ENCODE peak calls at places on chromosomes 12 and 14, in eight cellular contexts. B is effector CD4-positive, alpha-beta T cell; Q is AG04450; T is foreskin fibroblast; Y is stimulated activated naive B cell treated with anti-CD40 and anti-IgM and Interleukin-4, amounts not matched to agents 10 μg/mL and 1 μg/mL and 100 μg/mL, for 72 hours; Z is lower leg skin; I is Right ventricle myocardium superior; R is substantia nigra. G is an unnamed sample.

GRCh38 chr12:77925536-77926108 is 94.9 kb downstream of the NAV3 start:
- DNase-seq in Y (peak), I (peak), Z (peak), Q (peak), T (peak), B (no peak), R (peak), G (peak)

GRCh38 chr14:104968541-104969401 is 9.4 kb downstream of the AHNAK2 start:
- DNase-seq in Q (no peak), Y (no peak), T (no peak), B (no peak), Z (peak), R (no peak), I (peak), G (peak)

GRCh38 chr14:105193916-105194782 is 13.0 kb upstream of the NUDT14 start:
- DNase-seq in B (peak), Z (no peak), Y (no peak), R (no peak), I (no peak), Q (no peak), T (no peak), G (no peak)

GRCh38 chr12:622420-622819 is 40.8 kb downstream of the NINJ2 start:
- DNase-seq in Q (no peak), B (no peak), T (no peak), Z (no peak), R (no peak), I (no peak), Y (no peak), G (no peak)

GRCh38 chr14:55891692-55892091 is 226.5 kb upstream of the PELI2 start:
- DNase-seq in B (no peak), T (no peak), Y (no peak), Q (no peak), I (no peak), R (no peak), Z (no peak), G (no peak)

GRCh38 chr12:85920324-85920947 is 46.3 kb downstream of the NTS start:
- DNase-seq in Q (no peak), Z (no peak), T (no peak), R (no peak), Y (no peak), I (no peak), B (no peak), G (no peak)

GRCh38 chr14:54782803-54783659 is 119.6 kb downstream of the GCH1 start:
- DNase-seq in R (no peak), B (no peak), Y (peak), I (peak), Q (no peak), Z (no peak), T (no peak), G (peak)

GRCh38 chr12:121837680-121838079 is 21.0 kb downstream of the HPD start:
- DNase-seq in R (no peak), Y (no peak), Q (no peak), B (no peak), Z (no peak), I (no peak), T (no peak), G (no peak)

GRCh38 chr12:4482936-4483335 is 37.3 kb upstream of the FGF6 start:
- DNase-seq in B (no peak), T (no peak), Y (no peak), Q (no peak), Z (no peak), R (no peak), I (no peak), G (no peak)

GRCh38 chr14:85917631-85918030 is 387.7 kb downstream of the FLRT2 start:
- DNase-seq in Z (no peak), I (no peak), Q (no peak), T (no peak), Y (no peak), B (no peak), R (peak), G (no peak)

GRCh38 chr12:119208626-119209061 is 29.9 kb downstream of the HSPB8 start:
- DNase-seq in Q (no peak), Y (no peak), R (peak), T (no peak), B (no peak), I (peak), Z (peak), G (peak)

GRCh38 chr12:65965358-65965757 is 141.1 kb downstream of the HMGA2 start:
- DNase-seq in Y (no peak), T (no peak), Z (no peak), Q (peak), I (no peak), R (no peak), B (no peak), G (no peak)

GRCh38 chr14:90513151-90514014 is 116.6 kb downstream of the CALM1 start:
- DNase-seq in T (no peak), Z (no peak), R (peak), Y (no peak), I (peak), Q (no peak), B (no peak), G (no peak)

GRCh38 chr14:59354666-59355065 is 110.5 kb downstream of the GPR135 start:
- DNase-seq in Z (no peak), R (no peak), I (no peak), Y (no peak), T (peak), Q (peak), B (no peak), G (no peak)

G was measured in posterior vena cava.